ENCODE peak calls at places on chromosomes 16 and 17, in five cellular contexts. One of them, this sample, is unnamed.

GRCh38 chr16:27248036-27248435 is 20.5 kb downstream of the NSMCE1 start:
- DNase-seq in hepatocyte: no peak
- DNase-seq in EL: no peak
- DNase-seq in neuronal stem cell: no peak
- DNase-seq in OCI-LY7: no peak
- DNase-seq in this sample: no peak

GRCh38 chr17:63700528-63701441 is 860 bp upstream of the LIMD2 start:
- DNase-seq in EL: peak
- DNase-seq in hepatocyte: peak
- DNase-seq in OCI-LY7: peak
- DNase-seq in neuronal stem cell: peak
- DNase-seq in this sample: peak

GRCh38 chr16:85498607-85499006 is 114.5 kb upstream of the GSE1 start:
- DNase-seq in hepatocyte: no peak
- DNase-seq in neuronal stem cell: no peak
- DNase-seq in OCI-LY7: peak
- DNase-seq in EL: no peak
- DNase-seq in this sample: no peak

GRCh38 chr17:35715416-35715815 is 16.0 kb upstream of the RASL10B start:
- DNase-seq in EL: no peak
- DNase-seq in neuronal stem cell: peak
- DNase-seq in hepatocyte: no peak
- DNase-seq in OCI-LY7: no peak
- DNase-seq in this sample: no peak

GRCh38 chr17:81371910-81372760 is 23.1 kb upstream of the BAHCC1 start:
- DNase-seq in neuronal stem cell: no peak
- DNase-seq in hepatocyte: peak
- DNase-seq in EL: peak
- DNase-seq in OCI-LY7: no peak
- DNase-seq in this sample: peak

GRCh38 chr17:49337900-49338299 is 24.1 kb downstream of the ZNF652 start:
- DNase-seq in OCI-LY7: no peak
- DNase-seq in EL: no peak
- DNase-seq in neuronal stem cell: no peak
- DNase-seq in hepatocyte: no peak
- DNase-seq in this sample: peak

GRCh38 chr17:49630113-49630900 is 47.6 kb downstream of the SPOP start:
- DNase-seq in OCI-LY7: no peak
- DNase-seq in EL: no peak
- DNase-seq in hepatocyte: no peak
- DNase-seq in neuronal stem cell: no peak
- DNase-seq in this sample: no peak

GRCh38 chr16:52997922-52998321 is 54.8 kb downstream of the CHD9NB start:
- DNase-seq in hepatocyte: no peak
- DNase-seq in OCI-LY7: no peak
- DNase-seq in EL: no peak
- DNase-seq in neuronal stem cell: no peak
- DNase-seq in this sample: no peak

GRCh38 chr16:58002411-58002790 is 1.2 kb downstream of the USB1 start:
- DNase-seq in hepatocyte: no peak
- DNase-seq in neuronal stem cell: no peak
- DNase-seq in OCI-LY7: no peak
- DNase-seq in EL: no peak
- DNase-seq in this sample: no peak

GRCh38 chr16:24822542-24822941 is 23.2 kb upstream of the SLC5A11 start:
- DNase-seq in neuronal stem cell: no peak
- DNase-seq in OCI-LY7: no peak
- DNase-seq in EL: no peak
- DNase-seq in hepatocyte: no peak
- DNase-seq in this sample: no peak

GRCh38 chr17:56756536-56756935 is 77.2 kb downstream of the C17orf67 start:
- DNase-seq in OCI-LY7: no peak
- DNase-seq in hepatocyte: peak
- DNase-seq in EL: peak
- DNase-seq in neuronal stem cell: no peak
- DNase-seq in this sample: peak

GRCh38 chr16:1282275-1282995 is 26.6 kb downstream of the TPSD1 start:
- DNase-seq in EL: no peak
- DNase-seq in hepatocyte: no peak
- DNase-seq in neuronal stem cell: no peak
- DNase-seq in OCI-LY7: no peak
- DNase-seq in this sample: no peak

GRCh38 chr17:19378416-19379293 is at the start of gene MAPK7:
- DNase-seq in EL: no peak
- DNase-seq in neuronal stem cell: no peak
- DNase-seq in hepatocyte: peak
- DNase-seq in OCI-LY7: no peak
- DNase-seq in this sample: peak

GRCh38 chr17:82257473-82257872 is 16.0 kb downstream of the CSNK1D start:
- DNase-seq in OCI-LY7: peak
- DNase-seq in hepatocyte: peak
- DNase-seq in EL: no peak
- DNase-seq in neuronal stem cell: no peak
- DNase-seq in this sample: peak

GRCh38 chr17:41777579-41778188 is 8.8 kb downstream of the JUP start:
- DNase-seq in EL: peak
- DNase-seq in OCI-LY7: no peak
- DNase-seq in hepatocyte: peak
- DNase-seq in neuronal stem cell: no peak
- DNase-seq in this sample: no peak

GRCh38 chr17:18963126-18964017 is 11.4 kb downstream of the SLC5A10 start:
- DNase-seq in neuronal stem cell: no peak
- DNase-seq in hepatocyte: peak
- DNase-seq in OCI-LY7: no peak
- DNase-seq in EL: peak
- DNase-seq in this sample: no peak

GRCh38 chr17:45424769-45425124 is 7.9 kb downstream of the ARHGAP27 start:
- DNase-seq in OCI-LY7: no peak
- DNase-seq in EL: no peak
- DNase-seq in hepatocyte: no peak
- DNase-seq in neuronal stem cell: no peak
- DNase-seq in this sample: no peak

GRCh38 chr17:76341301-76341700 is 12.4 kb downstream of the PRPSAP1 start:
- DNase-seq in hepatocyte: no peak
- DNase-seq in neuronal stem cell: no peak
- DNase-seq in EL: no peak
- DNase-seq in OCI-LY7: no peak
- DNase-seq in this sample: no peak